ENCODE peak calls at places on chromosomes 7 and 10, in four cellular contexts. B, X, N and P are unnamed samples.

GRCh38 chr7:38186593-38187314 is 8.7 kb downstream of the STARD3NL start:
- DNase-seq in N (peak), X (no peak), B (peak), P (no peak)

GRCh38 chr10:50846753-50847152 is 38.7 kb downstream of the A1CF start:
- DNase-seq in B (peak), X (no peak), N (peak), P (no peak)

GRCh38 chr10:29276251-29276850 is 12.5 kb upstream of the LYZL1 start:
- DNase-seq in N (no peak), X (no peak), B (no peak), P (no peak)

GRCh38 chr7:1542329-1542728 is 11.8 kb downstream of the MAFK start:
- DNase-seq in X (no peak), B (no peak), N (no peak), P (no peak)

GRCh38 chr10:62637249-62638061 is 167.1 kb upstream of the ADO start:
- DNase-seq in B (no peak), N (peak), X (peak), P (peak)

GRCh38 chr7:69166979-69167516 is 431.2 kb upstream of the AUTS2 start:
- DNase-seq in N (no peak), B (no peak), X (no peak), P (no peak)

GRCh38 chr7:22147113-22147512 is 201.4 kb upstream of the CDCA7L start:
- DNase-seq in X (no peak), N (peak), B (no peak), P (peak)

GRCh38 chr7:37986780-37987380 is 66.4 kb downstream of the EPDR1 start:
- DNase-seq in N (peak), B (no peak), X (no peak), P (no peak)

GRCh38 chr7:70741666-70742065 is 390.3 kb upstream of the GALNT17 start:
- DNase-seq in B (no peak), N (no peak), X (no peak), P (no peak)

GRCh38 chr10:69048103-69048502 is 39.8 kb upstream of the SRGN start:
- DNase-seq in N (no peak), X (no peak), B (no peak), P (no peak)

GRCh38 chr10:78992333-78992732 is 76.4 kb upstream of the ZMIZ1 start:
- DNase-seq in X (no peak), N (no peak), B (no peak), P (no peak)

GRCh38 chr7:152512711-152513110 is 76.9 kb upstream of the KMT2C start:
- DNase-seq in B (no peak), N (no peak), X (peak), P (no peak)

GRCh38 chr10:598415-599170 is 90.9 kb downstream of the DIP2C start:
- DNase-seq in X (no peak), B (peak), N (peak), P (no peak)

GRCh38 chr10:43196131-43196980 is 58.1 kb downstream of the CSGALNACT2 start:
- DNase-seq in B (no peak), N (no peak), X (peak), P (peak)

GRCh38 chr10:114881916-114882315 is 56.1 kb upstream of the TRUB1 start:
- DNase-seq in N (no peak), X (no peak), B (no peak), P (no peak)

GRCh38 chr7:97003262-97004236 is 1.8 kb upstream of the DLX6 start:
- DNase-seq in X (no peak), N (no peak), B (no peak), P (no peak)

GRCh38 chr10:63375006-63375405 is 90.8 kb downstream of the JMJD1C start:
- DNase-seq in X (no peak), B (no peak), N (no peak), P (no peak)

GRCh38 chr10:124737708-124738107 is 6.5 kb downstream of the FAM53B start:
- DNase-seq in X (no peak), N (no peak), B (no peak), P (no peak)

GRCh38 chr10:124087672-124088634 is 5.4 kb downstream of the CHST15 start:
- DNase-seq in X (no peak), N (peak), B (no peak), P (no peak)

GRCh38 chr10:48948631-48949030 is 9.0 kb upstream of the LRRC18 start:
- DNase-seq in N (no peak), X (no peak), B (no peak), P (no peak)

GRCh38 chr10:7525314-7526016 is 114.6 kb upstream of the SFMBT2 start:
- DNase-seq in B (peak), X (peak), N (peak), P (peak)

GRCh38 chr10:5523796-5524574 is 776 bp upstream of the CALML3 start:
- DNase-seq in X (no peak), N (no peak), B (no peak), P (no peak)

GRCh38 chr10:105239311-105240215 is 598.5 kb downstream of the SORCS3 start:
- DNase-seq in X (no peak), B (no peak), N (no peak), P (no peak)

GRCh38 chr10:127492607-127493250 is 56.4 kb upstream of the NPS start:
- DNase-seq in N (peak), B (no peak), X (no peak), P (no peak)

GRCh38 chr10:71713135-71714040 is 6.2 kb downstream of the C10orf105 start:
- DNase-seq in X (no peak), N (peak), B (no peak), P (no peak)

GRCh38 chr7:158489462-158490155 is 98.0 kb downstream of the PTPRN2 start:
- DNase-seq in N (no peak), B (no peak), X (no peak), P (no peak)